ENCODE peak calls at places on chromosomes 12 and 14, in eight cellular contexts. A is GM20000, N is A549, F is cardiac fibroblast, S is endothelial cell of umbilical vein, G is Caco-2, K is transverse colon, X is Calu3. Q is an unnamed sample.

GRCh38 chr12:1073652-1074051 is 82.6 kb downstream of the ERC1 start:
- DNase-seq in A (no peak), N (no peak), F (no peak), S (no peak), G (no peak), K (no peak), X (no peak), Q (no peak)

GRCh38 chr14:66495214-66496098 is 9.3 kb downstream of the CCDC196 start:
- DNase-seq in A (peak; percentile 48), N (peak; percentile 79), F (peak; percentile 84), S (peak; percentile 71), G (peak; percentile 24), K (peak; percentile 33), X (peak; percentile 26), Q (peak; percentile 45)

GRCh38 chr12:77682488-77682887 is 148.2 kb upstream of the NAV3 start:
- DNase-seq in A (no peak), N (no peak), F (no peak), S (no peak), G (no peak), K (no peak), X (no peak), Q (no peak)

GRCh38 chr14:101476931-101477553 is 84.3 kb upstream of the DIO3 start:
- DNase-seq in A (no peak), N (peak; percentile 96), F (no peak), S (no peak), G (peak; percentile 64), K (peak; percentile 73), X (peak; percentile 90), Q (peak; percentile 72)

GRCh38 chr14:68386950-68387779 is 405.7 kb downstream of the ZFP36L1 start:
- DNase-seq in A (no peak), N (no peak), F (peak; percentile 74), S (no peak), G (no peak), K (no peak), X (no peak), Q (peak; percentile 33)

GRCh38 chr14:64703393-64704144 is 655 bp upstream of the PLEKHG3 start:
- DNase-seq in A (no peak), N (no peak), F (peak; percentile 35), S (peak; percentile 10), G (no peak), K (no peak), X (no peak), Q (no peak)

GRCh38 chr14:93073366-93073722 is 42.4 kb downstream of the ITPK1 start:
- DNase-seq in A (no peak), N (no peak), F (no peak), S (peak; percentile 9), G (no peak), K (peak; percentile 47), X (no peak), Q (no peak)

GRCh38 chr12:597926-598568 is 65.2 kb downstream of the NINJ2 start:
- DNase-seq in A (no peak), N (no peak), F (no peak), S (peak; percentile 91), G (no peak), K (no peak), X (no peak), Q (no peak)

GRCh38 chr12:14775652-14776020 is 27.6 kb downstream of the WBP11 start:
- DNase-seq in A (no peak), N (no peak), F (peak; percentile 59), S (no peak), G (no peak), K (no peak), X (no peak), Q (no peak)

GRCh38 chr12:104420868-104421267 is 35.9 kb upstream of the CHST11 start:
- DNase-seq in A (no peak), N (no peak), F (no peak), S (peak; percentile 59), G (no peak), K (no peak), X (no peak), Q (no peak)

GRCh38 chr14:94897092-94897491 is 127.2 kb upstream of the GSC start:
- DNase-seq in A (no peak), N (no peak), F (no peak), S (no peak), G (no peak), K (no peak), X (no peak), Q (no peak)

GRCh38 chr14:99996951-99997571 is 68.2 kb upstream of the EVL start:
- DNase-seq in A (no peak), N (no peak), F (no peak), S (no peak), G (no peak), K (no peak), X (no peak), Q (no peak)

GRCh38 chr12:52216107-52216506 is 16.9 kb upstream of the KRT7 start:
- DNase-seq in A (no peak), N (no peak), F (no peak), S (peak; percentile 43), G (peak; percentile 52), K (no peak), X (no peak), Q (no peak)

GRCh38 chr12:21941522-21942376 is 523 bp upstream of the ABCC9 start:
- DNase-seq in A (no peak), N (no peak), F (peak; percentile 48), S (peak; percentile 20), G (peak; percentile 93), K (peak; percentile 45), X (no peak), Q (no peak)

GRCh38 chr12:113647048-113647447 is 175.4 kb upstream of the LHX5 start:
- DNase-seq in A (no peak), N (peak; percentile 29), F (no peak), S (no peak), G (no peak), K (no peak), X (peak; percentile 15), Q (no peak)

GRCh38 chr12:130339946-130340345 is 2.3 kb downstream of the PIWIL1 start:
- DNase-seq in A (no peak), N (peak; percentile 24), F (no peak), S (no peak), G (peak; percentile 17), K (peak; percentile 47), X (peak; percentile 25), Q (no peak)

GRCh38 chr14:58641509-58641908 is 3.7 kb downstream of the DACT1 start:
- DNase-seq in A (no peak), N (no peak), F (no peak), S (no peak), G (no peak), K (no peak), X (no peak), Q (no peak)

GRCh38 chr12:13241833-13242232 is 45.3 kb downstream of the EMP1 start:
- DNase-seq in A (no peak), N (peak; percentile 86), F (no peak), S (no peak), G (peak; percentile 61), K (peak; percentile 52), X (peak; percentile 56), Q (no peak)

GRCh38 chr12:12432373-12432772 is 75.5 kb downstream of the BORCS5 start:
- DNase-seq in A (no peak), N (peak; percentile 37), F (peak; percentile 72), S (peak; percentile 75), G (no peak), K (no peak), X (peak; percentile 20), Q (peak; percentile 99)

GRCh38 chr12:7090222-7090998 is 1.8 kb downstream of the C1R start:
- DNase-seq in A (no peak), N (no peak), F (peak; percentile 22), S (no peak), G (no peak), K (no peak), X (no peak), Q (no peak)

DNA sequence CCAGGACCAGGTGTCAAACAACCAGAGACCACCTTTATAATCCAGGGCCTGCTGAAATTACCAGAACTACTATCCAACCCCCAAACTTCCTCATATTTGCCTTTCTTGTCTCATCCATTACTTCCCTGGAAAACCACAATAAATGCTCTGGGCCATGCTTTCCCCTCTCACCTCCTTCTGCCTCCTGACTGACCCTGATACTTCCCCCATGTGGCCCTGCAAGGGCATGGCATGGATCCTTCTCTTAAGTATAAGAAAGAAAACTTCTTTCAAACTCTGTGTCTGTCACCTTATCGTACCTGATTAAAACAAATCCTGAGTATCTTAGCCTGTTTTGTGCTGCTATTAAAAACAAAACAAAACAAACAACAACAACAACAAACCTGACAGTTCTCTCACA is 44.7 kb upstream of the CRACR2A start:
- DNase-seq in A (no peak), N (no peak), F (no peak), S (no peak), G (no peak), K (no peak), X (peak; percentile 7), Q (no peak)
- TF ChIP-seq CTCF in A (no peak), N (no peak), F (peak; percentile 31), S (no peak), G (peak; percentile 45), K (no peak), X (no peak), Q (no peak)

GRCh38 chr12:5963515-5963914 is 18.5 kb upstream of the ANO2 start:
- DNase-seq in A (no peak), N (no peak), F (no peak), S (no peak), G (no peak), K (no peak), X (no peak), Q (no peak)
- TF ChIP-seq CTCF in A (no peak), N (no peak), F (no peak), S (no peak), G (no peak), K (no peak), X (no peak), Q (no peak)

DNA sequence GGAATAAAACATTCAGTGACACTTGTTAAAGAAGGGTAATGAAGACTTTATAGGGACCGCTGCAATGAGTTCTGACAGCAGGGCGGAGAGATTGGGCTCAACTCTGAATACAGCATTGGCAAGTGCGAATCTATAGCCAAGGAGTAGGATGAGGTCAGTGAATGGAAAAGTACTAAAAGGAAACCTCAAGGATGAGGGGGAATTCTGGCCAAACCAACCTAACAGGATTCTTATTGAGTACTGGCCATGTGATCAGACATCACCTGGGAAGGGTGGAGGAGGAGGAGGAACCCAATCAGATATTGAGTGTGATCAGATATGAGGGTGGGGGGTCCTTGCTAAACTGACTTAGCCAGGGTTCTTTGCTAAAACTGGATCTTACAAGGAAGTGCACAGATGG is 31.0 kb downstream of the DRAM1 start:
- DNase-seq in A (no peak), N (no peak), F (no peak), S (no peak), G (peak; percentile 72), K (no peak), X (peak; percentile 32), Q (peak; percentile 67)
- TF ChIP-seq CTCF in A (no peak), N (no peak), F (no peak), S (no peak), G (no peak), K (no peak), X (no peak), Q (no peak)

DNA sequence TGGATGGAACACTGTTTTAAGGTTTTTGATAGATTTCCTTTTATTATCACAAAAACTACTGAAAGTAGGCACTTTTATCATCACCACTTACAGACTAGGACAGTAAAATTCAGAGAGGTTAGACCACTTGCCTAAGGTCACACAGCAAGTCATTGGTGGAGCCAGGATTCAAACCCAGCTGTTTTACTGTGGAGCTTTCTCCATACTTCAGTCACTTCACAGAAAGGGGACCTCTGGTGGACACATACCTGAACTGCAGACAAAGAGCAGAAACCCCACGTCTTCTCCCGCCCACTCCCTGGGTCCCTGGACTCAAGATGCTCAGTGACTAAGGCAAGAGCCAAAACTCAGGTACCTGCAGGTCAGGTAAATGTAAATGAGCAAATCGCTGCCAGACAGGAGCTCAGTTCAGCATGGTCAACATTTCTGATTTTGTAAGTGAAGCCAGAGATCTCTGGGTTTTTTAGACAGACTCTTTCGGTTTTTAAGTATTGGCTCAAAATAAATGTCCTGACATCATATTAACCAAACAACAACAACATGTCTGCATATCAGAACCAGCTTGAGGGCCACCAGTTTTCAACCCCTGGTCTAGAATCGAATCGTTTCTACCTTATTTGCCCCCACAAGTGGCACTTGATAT is 111.0 kb downstream of the KSR2 start:
- DNase-seq in A (peak; percentile 74), N (peak; percentile 79), F (peak; percentile 45), S (peak; percentile 58), G (peak; percentile 58), K (peak; percentile 45), X (peak; percentile 77), Q (no peak)
- TF ChIP-seq CTCF in A (peak; percentile 48), N (peak; percentile 54), F (peak; percentile 67), S (peak; percentile 61), G (peak; percentile 45), K (peak; percentile 56), X (peak; percentile 71), Q (peak; percentile 32)

Q was measured in LNCaP clone FGC.